ENCODE peak calls at places on chromosomes 12 and 14, in five cellular contexts. P, D, X, J and H are unnamed samples.
A peak's percentile ranks its signal among the peaks of the same experiment; 100 is the strongest.

GRCh38 chr14:60647081-60647836 is 2.0 kb downstream of the SIX1 start:
- DNase-seq in P (no peak), D (no peak), X (peak; percentile 61), J (no peak), H (no peak)

GRCh38 chr12:119649202-119649808 is 18.6 kb upstream of the PRKAB1 start:
- DNase-seq in P (no peak), D (no peak), X (peak; percentile 56), J (no peak), H (no peak)

GRCh38 chr14:68580676-68581075 is 212.2 kb downstream of the ZFP36L1 start:
- DNase-seq in P (no peak), D (no peak), X (no peak), J (no peak), H (no peak)

GRCh38 chr12:14066021-14066420 is 84.6 kb upstream of the GRIN2B start:
- DNase-seq in P (no peak), D (no peak), X (no peak), J (no peak), H (no peak)

GRCh38 chr12:43069768-43070221 is 480.2 kb upstream of the PRICKLE1 start:
- DNase-seq in P (no peak), D (no peak), X (no peak), J (no peak), H (no peak)

GRCh38 chr14:93035917-93036651 is 79.6 kb downstream of the ITPK1 start:
- DNase-seq in P (no peak), D (no peak), X (peak; percentile 63), J (no peak), H (no peak)

GRCh38 chr14:22664261-22664660 is 20.1 kb upstream of the OR6J1 start:
- DNase-seq in P (no peak), D (no peak), X (no peak), J (no peak), H (no peak)

GRCh38 chr14:68239988-68240387 is 420.4 kb downstream of the RAD51B start:
- DNase-seq in P (no peak), D (no peak), X (no peak), J (no peak), H (no peak)

GRCh38 chr14:63853831-63854293 is 1.1 kb downstream of the SYNE2 start:
- DNase-seq in P (no peak), D (peak; percentile 74), X (peak; percentile 54), J (peak; percentile 63), H (peak; percentile 23)

GRCh38 chr12:19000836-19001235 is 128.7 kb upstream of the PLEKHA5 start:
- DNase-seq in P (no peak), D (no peak), X (no peak), J (no peak), H (no peak)

GRCh38 chr12:114869091-114869834 is 185.3 kb upstream of the TBX3 start:
- DNase-seq in P (no peak), D (no peak), X (peak; percentile 74), J (no peak), H (no peak)

GRCh38 chr12:81077329-81077685 is 572 bp upstream of the ACSS3 start:
- DNase-seq in P (no peak), D (no peak), X (peak; percentile 13), J (no peak), H (no peak)